ENCODE peak calls at places on chromosomes 16 and 17, in eight cellular contexts. N is activated T-helper 1 cell treated with anti-CD3 and anti-CD28 coated beads, Interleukin-12 subunit alpha, Interleukin-12 subunit beta, Interleukin-2, Interleukin-4 antibody, amounts not matched to agents 30 ng/mL and 10 ng/mL and 1 ng/mL, durations not matched to agents 14 hours and 24 hours and 36 hours; W is GM23248; K is A172; P is KG1; Y is HTR-8/SVneo; T is LNCaP clone FGC; S is colonic mucosa. Z is an unnamed sample.

GRCh38 chr16:89190150-89190958 is 10.0 kb downstream of the SLC22A31 start:
- DNase-seq in N (no peak), W (no peak), K (no peak), P (no peak), Y (no peak), T (no peak), S (no peak), Z (no peak)

GRCh38 chr17:67912656-67913055 is 83.6 kb downstream of the C17orf58 start:
- DNase-seq in N (no peak), W (no peak), K (no peak), P (no peak), Y (no peak), T (no peak), S (no peak), Z (no peak)

GRCh38 chr16:48099455-48099854 is 56.3 kb downstream of the ABCC12 start:
- DNase-seq in N (no peak), W (peak; percentile 33), K (peak; percentile 13), P (no peak), Y (no peak), T (no peak), S (no peak), Z (no peak)

GRCh38 chr16:49875812-49876715 is 20.2 kb upstream of the ZNF423 start:
- DNase-seq in N (no peak), W (peak; percentile 33), K (no peak), P (no peak), Y (no peak), T (no peak), S (no peak), Z (no peak)

GRCh38 chr16:86074651-86075487 is 175.9 kb downstream of the IRF8 start:
- DNase-seq in N (no peak), W (no peak), K (no peak), P (no peak), Y (no peak), T (no peak), S (no peak), Z (no peak)

GRCh38 chr17:73308017-73308823 is 3.6 kb downstream of the CDC42EP4 start:
- DNase-seq in N (no peak), W (peak; percentile 80), K (peak; percentile 94), P (no peak), Y (peak; percentile 86), T (peak; percentile 98), S (peak; percentile 96), Z (no peak)

GRCh38 chr17:64400644-64401043 is 10.0 kb upstream of the PECAM1 start:
- DNase-seq in N (no peak), W (no peak), K (no peak), P (no peak), Y (no peak), T (no peak), S (no peak), Z (no peak)

GRCh38 chr16:25258856-25259179 is 1.2 kb upstream of the ZKSCAN2 start:
- DNase-seq in N (no peak), W (no peak), K (no peak), P (no peak), Y (no peak), T (no peak), S (no peak), Z (no peak)

GRCh38 chr16:61780161-61780560 is 256.1 kb downstream of the CDH8 start:
- DNase-seq in N (no peak), W (no peak), K (no peak), P (no peak), Y (no peak), T (no peak), S (no peak), Z (no peak)

GRCh38 chr16:73232555-73233422 is 184.9 kb upstream of the ZFHX3 start:
- DNase-seq in N (no peak), W (no peak), K (peak; percentile 79), P (no peak), Y (peak; percentile 88), T (no peak), S (no peak), Z (peak; percentile 28)

GRCh38 chr16:73847090-73847489 is 449.5 kb upstream of the PSMD7 start:
- DNase-seq in N (no peak), W (no peak), K (no peak), P (no peak), Y (no peak), T (no peak), S (no peak), Z (no peak)

GRCh38 chr17:67183531-67183930 is 61.5 kb downstream of the HELZ start:
- DNase-seq in N (no peak), W (peak; percentile 3), K (no peak), P (no peak), Y (no peak), T (no peak), S (no peak), Z (no peak)

GRCh38 chr16:49581630-49582298 is 208.2 kb downstream of the C16orf78 start:
- DNase-seq in N (no peak), W (no peak), K (no peak), P (no peak), Y (no peak), T (no peak), S (no peak), Z (no peak)

GRCh38 chr17:4556996-4557395 is 1.8 kb upstream of the MYBBP1A start:
- DNase-seq in N (no peak), W (no peak), K (no peak), P (no peak), Y (no peak), T (no peak), S (no peak), Z (no peak)

GRCh38 chr17:2064980-2065785 is 10.3 kb downstream of the HIC1 start:
- DNase-seq in N (peak; percentile 55), W (peak; percentile 85), K (peak; percentile 54), P (no peak), Y (no peak), T (no peak), S (no peak), Z (no peak)

GRCh38 chr17:67617304-67617899 is 100.3 kb upstream of the NOL11 start:
- DNase-seq in N (no peak), W (no peak), K (no peak), P (no peak), Y (no peak), T (no peak), S (no peak), Z (no peak)

GRCh38 chr17:79930077-79930785 is 91.0 kb upstream of the CBX4 start:
- DNase-seq in N (no peak), W (peak; percentile 29), K (no peak), P (no peak), Y (no peak), T (no peak), S (no peak), Z (no peak)

GRCh38 chr16:87284183-87284582 is 33.0 kb downstream of the C16orf95 start:
- DNase-seq in N (no peak), W (no peak), K (no peak), P (no peak), Y (no peak), T (no peak), S (no peak), Z (no peak)

GRCh38 chr16:17647879-17648649 is 177.3 kb upstream of the XYLT1 start:
- DNase-seq in N (no peak), W (peak; percentile 32), K (no peak), P (no peak), Y (no peak), T (no peak), S (no peak), Z (no peak)

GRCh38 chr17:28133562-28133970 is 91.1 kb downstream of the NLK start:
- DNase-seq in N (no peak), W (peak; percentile 85), K (peak; percentile 83), P (no peak), Y (peak; percentile 10), T (no peak), S (no peak), Z (no peak)

GRCh38 chr17:80671039-80671822 is 126.6 kb downstream of the RPTOR start:
- DNase-seq in N (no peak), W (no peak), K (no peak), P (no peak), Y (no peak), T (peak; percentile 28), S (no peak), Z (no peak)

GRCh38 chr17:561118-561517 is 153.5 kb downstream of the VPS53 start:
- DNase-seq in N (peak; percentile 35), W (peak; percentile 86), K (peak; percentile 57), P (no peak), Y (no peak), T (no peak), S (no peak), Z (no peak)

GRCh38 chr17:48633266-48633816 is 7.2 kb upstream of the HOXB9 start:
- DNase-seq in N (no peak), W (no peak), K (no peak), P (no peak), Y (no peak), T (no peak), S (peak; percentile 46), Z (no peak)

GRCh38 chr16:89581045-89581695 is 5.6 kb downstream of the CPNE7 start:
- DNase-seq in N (no peak), W (peak; percentile 99), K (peak; percentile 98), P (no peak), Y (peak; percentile 89), T (no peak), S (no peak), Z (no peak)

GRCh38 chr16:58814348-58814801 is 80.3 kb upstream of the GOT2 start:
- DNase-seq in N (peak; percentile 5), W (peak; percentile 68), K (peak; percentile 11), P (peak; percentile 9), Y (peak; percentile 62), T (no peak), S (peak; percentile 19), Z (peak; percentile 3)

GRCh38 chr16:84446596-84447392 is 57.7 kb downstream of the MEAK7 start:
- DNase-seq in N (no peak), W (peak; percentile 67), K (no peak), P (no peak), Y (no peak), T (no peak), S (no peak), Z (no peak)

GRCh38 chr17:78555741-78556401 is 21.3 kb downstream of the DNAH17 start:
- DNase-seq in N (no peak), W (no peak), K (no peak), P (no peak), Y (no peak), T (no peak), S (no peak), Z (no peak)

GRCh38 chr17:59627770-59628171 is 8.1 kb downstream of the CLTC start:
- DNase-seq in N (no peak), W (no peak), K (no peak), P (no peak), Y (no peak), T (peak; percentile 86), S (no peak), Z (no peak)

GRCh38 chr17:31318298-31319190 is 2.9 kb downstream of the EVI2A start:
- DNase-seq in N (peak; percentile 46), W (peak; percentile 45), K (peak; percentile 82), P (peak; percentile 35), Y (no peak), T (no peak), S (peak; percentile 28), Z (peak; percentile 50)

Z was measured in amygdala.